ENCODE peak calls at places on chromosomes 7 and 10, in ten cellular contexts. X, T, Y, V, H, J, Q, Z, C and F are unnamed samples.

GRCh38 chr7:11319491-11320274 is 346.0 kb downstream of the PHF14 start:
- DNase-seq in X (no peak), T (no peak), Y (peak; percentile 8), V (no peak), H (peak; percentile 19), J (no peak), Q (no peak), Z (no peak), C (no peak), F (no peak)

GRCh38 chr7:99035723-99036530 is 108.0 kb downstream of the SMURF1 start:
- DNase-seq in X (no peak), T (no peak), Y (no peak), V (no peak), H (no peak), J (no peak), Q (no peak), Z (no peak), C (no peak), F (no peak)

GRCh38 chr10:35626971-35627507 is 15.1 kb downstream of the FZD8 start:
- DNase-seq in X (no peak), T (no peak), Y (no peak), V (no peak), H (no peak), J (no peak), Q (no peak), Z (no peak), C (no peak), F (peak; percentile 28)

GRCh38 chr10:101489355-101489754 is 98.7 kb downstream of the POLL start:
- DNase-seq in X (no peak), T (no peak), Y (no peak), V (no peak), H (no peak), J (no peak), Q (no peak), Z (no peak), C (no peak), F (peak; percentile 65)

GRCh38 chr10:59283456-59284082 is 78.8 kb downstream of the FAM13C start:
- DNase-seq in X (no peak), T (no peak), Y (no peak), V (no peak), H (no peak), J (no peak), Q (no peak), Z (no peak), C (no peak), F (peak; percentile 1)

GRCh38 chr7:135320277-135320676 is 86.6 kb downstream of the STRA8 start:
- DNase-seq in X (no peak), T (no peak), Y (no peak), V (peak; percentile 81), H (peak; percentile 32), J (no peak), Q (peak; percentile 58), Z (no peak), C (no peak), F (peak; percentile 77)

GRCh38 chr7:102317231-102318059 is 30.8 kb downstream of the SH2B2 start:
- DNase-seq in X (no peak), T (no peak), Y (peak; percentile 39), V (no peak), H (no peak), J (no peak), Q (no peak), Z (no peak), C (no peak), F (no peak)

GRCh38 chr10:49177391-49178355 is 10.5 kb downstream of the TMEM273 start:
- DNase-seq in X (peak; percentile 23), T (peak; percentile 57), Y (peak; percentile 88), V (peak; percentile 64), H (peak; percentile 83), J (peak; percentile 65), Q (peak; percentile 70), Z (peak; percentile 15), C (peak; percentile 26), F (peak; percentile 68)

GRCh38 chr7:77657427-77658331 is 38.6 kb upstream of the RSBN1L start:
- DNase-seq in X (no peak), T (no peak), Y (peak; percentile 57), V (no peak), H (no peak), J (no peak), Q (no peak), Z (no peak), C (no peak), F (peak; percentile 68)

GRCh38 chr7:208128-208673 is 15.8 kb downstream of the FAM20C start:
- DNase-seq in X (no peak), T (no peak), Y (no peak), V (no peak), H (no peak), J (no peak), Q (no peak), Z (no peak), C (no peak), F (no peak)

GRCh38 chr7:20350518-20350951 is 19.8 kb downstream of the ITGB8 start:
- DNase-seq in X (no peak), T (no peak), Y (no peak), V (no peak), H (no peak), J (no peak), Q (no peak), Z (no peak), C (no peak), F (peak; percentile 32)

GRCh38 chr10:71369602-71370001 is 27.1 kb upstream of the CDH23 start:
- DNase-seq in X (no peak), T (no peak), Y (no peak), V (no peak), H (no peak), J (no peak), Q (no peak), Z (no peak), C (no peak), F (no peak)

GRCh38 chr7:44149571-44150465 is 8.7 kb upstream of the MYL7 start:
- DNase-seq in X (no peak), T (no peak), Y (no peak), V (no peak), H (no peak), J (no peak), Q (no peak), Z (no peak), C (no peak), F (peak; percentile 68)

GRCh38 chr7:1693419-1693990 is 23.4 kb downstream of the ELFN1 start:
- DNase-seq in X (no peak), T (no peak), Y (no peak), V (no peak), H (no peak), J (no peak), Q (no peak), Z (no peak), C (peak; percentile 49), F (no peak)

GRCh38 chr10:49081532-49082275 is 33.6 kb downstream of the VSTM4 start:
- DNase-seq in X (no peak), T (no peak), Y (no peak), V (peak; percentile 50), H (no peak), J (no peak), Q (no peak), Z (no peak), C (no peak), F (no peak)